ENCODE peak calls at places on chromosomes 5 and 9, in four cellular contexts. V, D, K and E are unnamed samples.

GRCh38 chr9:27165670-27166069 is 56.6 kb downstream of the TEK start:
- DNase-seq in D (no peak), K (no peak), V (peak), E (peak)

GRCh38 chr5:94928891-94929290 is 310.4 kb downstream of the SLF1 start:
- DNase-seq in V (no peak), D (no peak), K (no peak), E (no peak)

GRCh38 chr5:139275536-139276297 is 17.8 kb upstream of the MATR3 start:
- DNase-seq in V (peak), D (no peak), K (no peak), E (no peak)

GRCh38 chr5:37825334-37825915 is 14.4 kb downstream of the GDNF start:
- DNase-seq in K (no peak), V (no peak), D (no peak), E (no peak)

GRCh38 chr5:178496219-178496618 is 94.0 kb downstream of the COL23A1 start:
- DNase-seq in K (no peak), V (no peak), D (no peak), E (no peak)

GRCh38 chr5:163658702-163659567 is 153.5 kb downstream of the MAT2B start:
- DNase-seq in V (no peak), D (peak), K (no peak), E (no peak)

GRCh38 chr5:74589204-74590056 is 51.1 kb downstream of the ENC1 start:
- DNase-seq in D (no peak), K (no peak), V (no peak), E (no peak)

GRCh38 chr5:74372502-74373445 is 267.8 kb downstream of the ENC1 start:
- DNase-seq in V (no peak), K (no peak), D (no peak), E (no peak)

GRCh38 chr9:109868222-109868621 is 88.2 kb downstream of the PALM2AKAP2 start:
- DNase-seq in V (no peak), K (no peak), D (no peak), E (no peak)

GRCh38 chr9:98943682-98944129 is at the start of gene COL15A1:
- DNase-seq in V (peak), D (peak), K (no peak), E (peak)

GRCh38 chr5:137304227-137304874 is 194.8 kb downstream of the SPOCK1 start:
- DNase-seq in D (no peak), K (no peak), V (no peak), E (no peak)

GRCh38 chr5:139637438-139638089 is 10.6 kb upstream of the CXXC5 start:
- DNase-seq in K (no peak), V (peak), D (peak), E (peak)

GRCh38 chr9:11158676-11159075 is 545.9 kb upstream of the PTPRD start:
- DNase-seq in K (no peak), V (no peak), D (no peak), E (no peak)

GRCh38 chr9:105333076-105333475 is 88.6 kb downstream of the SLC44A1 start:
- DNase-seq in D (no peak), V (no peak), K (no peak), E (no peak)

GRCh38 chr5:128084228-128085167 is 932 bp downstream of the SLC12A2 start:
- DNase-seq in V (peak), D (peak), K (no peak), E (peak)

GRCh38 chr9:99560561-99560960 is 261.1 kb upstream of the NR4A3 start:
- DNase-seq in D (no peak), K (no peak), V (no peak), E (no peak)

GRCh38 chr5:155402927-155403645 is 389.5 kb downstream of the KIF4B start:
- DNase-seq in V (no peak), K (no peak), D (no peak), E (no peak)

GRCh38 chr5:129398279-129398678 is 61.8 kb upstream of the ADAMTS19 start:
- DNase-seq in D (no peak), V (no peak), K (no peak), E (no peak)

GRCh38 chr5:91178461-91178860 is 204.7 kb downstream of the ARRDC3 start:
- DNase-seq in D (no peak), K (no peak), V (no peak), E (no peak)

GRCh38 chr9:78685471-78685870 is 388.5 kb downstream of the PSAT1 start:
- DNase-seq in D (no peak), V (no peak), K (no peak), E (no peak)

GRCh38 chr9:100219347-100219746 is 120.3 kb downstream of the INVS start:
- DNase-seq in K (peak), D (no peak), V (no peak), E (no peak)

GRCh38 chr5:115243412-115243811 is 19.3 kb downstream of the PGGT1B start:
- DNase-seq in K (no peak), V (no peak), D (no peak), E (no peak)

GRCh38 chr5:21862986-21863385 is 990.2 kb downstream of the CDH12 start:
- DNase-seq in D (no peak), V (no peak), K (no peak), E (no peak)

GRCh38 chr5:140926211-140926902 is at the start of gene PCDHAC1:
- DNase-seq in K (no peak), D (peak), V (peak), E (peak)

GRCh38 chr9:35237303-35237702 is 75.5 kb downstream of the UNC13B start:
- DNase-seq in D (no peak), V (peak), K (no peak), E (no peak)

GRCh38 chr5:11047051-11047450 is 286.0 kb upstream of the DAP start:
- DNase-seq in V (no peak), K (no peak), D (no peak), E (no peak)

GRCh38 chr9:84573098-84573497 is 96.4 kb upstream of the NTRK2 start:
- DNase-seq in D (no peak), V (no peak), K (no peak), E (peak)

GRCh38 chr5:107389769-107390168 is 281.0 kb downstream of the EFNA5 start:
- DNase-seq in D (no peak), K (no peak), V (no peak), E (no peak)

GRCh38 chr5:91176288-91177016 is 206.7 kb downstream of the ARRDC3 start:
- DNase-seq in V (no peak), D (no peak), K (no peak), E (no peak)

GRCh38 chr5:13276143-13276542 is 668.3 kb downstream of the DNAH5 start:
- DNase-seq in K (no peak), D (no peak), V (no peak), E (no peak)

GRCh38 chr5:154945695-154946301 is 4.9 kb downstream of the MRPL22 start:
- DNase-seq in D (peak), V (no peak), K (no peak), E (no peak)

GRCh38 chr5:43017438-43017820 is 22.7 kb downstream of the ANXA2R start:
- DNase-seq in D (no peak), V (no peak), K (no peak), E (no peak)

GRCh38 chr5:43019615-43020293 is 20.4 kb downstream of the ANXA2R start:
- DNase-seq in D (peak), V (no peak), K (no peak), E (peak)

GRCh38 chr5:43014522-43014921 is 25.6 kb downstream of the ANXA2R start:
- DNase-seq in K (no peak), V (no peak), D (no peak), E (no peak)

GRCh38 chr5:43019293-43019614 is 20.9 kb downstream of the ANXA2R start:
- DNase-seq in D (no peak), V (no peak), K (no peak), E (no peak)

DNA sequence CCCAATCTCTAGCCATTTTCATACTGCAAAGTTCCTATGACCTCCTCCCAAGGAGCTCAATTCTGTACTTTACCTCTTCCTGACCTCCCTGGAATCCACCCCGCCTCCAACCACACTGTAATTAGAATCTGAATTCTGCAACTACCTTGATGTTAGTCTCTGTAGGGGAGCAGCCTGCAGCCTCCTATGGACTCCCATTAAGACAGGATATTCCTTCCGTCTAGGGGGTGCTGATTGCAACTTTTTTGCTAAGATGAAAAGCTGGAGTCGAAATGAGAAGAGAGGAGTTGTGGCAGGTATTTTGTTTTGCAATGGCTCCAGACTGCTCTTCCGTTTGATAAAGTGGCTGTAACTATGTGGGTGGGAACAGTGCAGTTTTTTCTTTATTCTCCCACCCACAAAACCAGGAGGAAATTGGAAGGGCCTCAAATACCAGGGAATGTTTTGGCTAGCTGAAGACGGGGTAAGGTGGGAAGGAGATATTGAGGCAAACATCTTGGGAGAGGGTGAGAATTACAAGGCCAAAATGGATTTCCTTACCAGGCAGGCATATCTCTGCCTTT is 23.8 kb downstream of the ANXA2R start:
- DNase-seq in V (no peak), K (no peak), D (no peak), E (no peak)
- TF ChIP-seq USF1 in V (no peak), K (no peak), D (no peak), E (no peak)

GRCh38 chr9:18822850-18823249 is 210.2 kb downstream of the SAXO1 start:
- DNase-seq in V (no peak), D (no peak), K (no peak), E (no peak)
- TF ChIP-seq USF1 in V (no peak), D (no peak), K (no peak), E (no peak)

GRCh38 chr5:72847989-72848473 is 31.6 kb downstream of the TNPO1 start:
- DNase-seq in V (peak), K (peak), D (peak), E (peak)

GRCh38 chr5:72846483-72846882 is 30.0 kb downstream of the TNPO1 start:
- DNase-seq in K (no peak), V (no peak), D (no peak), E (no peak)

GRCh38 chr5:72844218-72844603 is 27.8 kb downstream of the TNPO1 start:
- DNase-seq in D (no peak), K (no peak), V (no peak), E (no peak)

GRCh38 chr5:72847439-72847838 is 31.0 kb downstream of the TNPO1 start:
- DNase-seq in D (no peak), V (no peak), K (no peak), E (no peak)

DNA sequence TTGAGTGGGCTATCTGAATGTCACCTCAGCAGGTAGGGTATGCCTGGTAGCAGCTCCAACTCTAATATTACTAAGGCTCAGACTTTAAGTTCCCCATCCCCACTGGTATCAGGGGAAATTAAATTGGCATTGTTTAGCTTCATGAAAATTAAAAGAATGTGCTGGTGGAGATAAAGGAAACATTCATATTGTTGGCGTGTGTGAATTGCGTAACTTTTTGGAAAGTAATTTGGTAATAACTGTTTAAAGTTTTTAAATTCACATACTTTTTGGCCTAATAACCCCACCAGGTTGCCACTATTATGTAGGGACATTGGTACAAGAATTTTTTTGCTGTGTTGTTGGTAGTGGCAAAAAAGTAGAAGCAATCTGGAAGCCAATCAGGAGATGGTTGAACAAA is 29.4 kb downstream of the TNPO1 start:
- DNase-seq in K (no peak), D (no peak), V (no peak), E (no peak)
- TF ChIP-seq USF1 in K (no peak), D (no peak), V (no peak), E (no peak)

GRCh38 chr5:116564756-116565593 is 9.6 kb downstream of the SEMA6A start:
- DNase-seq in D (no peak), V (no peak), K (no peak), E (no peak)
- TF ChIP-seq USF1 in D (no peak), V (no peak), K (no peak), E (no peak)

GRCh38 chr9:32247173-32247572 is 137.3 kb upstream of the ACO1 start:
- DNase-seq in D (no peak), V (no peak), K (no peak), E (no peak)
- TF ChIP-seq USF1 in D (no peak), V (no peak), K (no peak), E (no peak)

GRCh38 chr5:40383719-40384651 is 295.7 kb upstream of the PTGER4 start:
- DNase-seq in K (no peak), D (no peak), V (no peak), E (no peak)
- TF ChIP-seq USF1 in K (no peak), D (no peak), V (no peak), E (no peak)

GRCh38 chr9:76818271-76818670 is 54.0 kb downstream of the PCA3 start:
- DNase-seq in V (peak), D (no peak), K (no peak), E (no peak)

GRCh38 chr9:76820431-76820830 is 56.2 kb downstream of the PCA3 start:
- DNase-seq in K (no peak), D (no peak), V (no peak), E (no peak)

DNA sequence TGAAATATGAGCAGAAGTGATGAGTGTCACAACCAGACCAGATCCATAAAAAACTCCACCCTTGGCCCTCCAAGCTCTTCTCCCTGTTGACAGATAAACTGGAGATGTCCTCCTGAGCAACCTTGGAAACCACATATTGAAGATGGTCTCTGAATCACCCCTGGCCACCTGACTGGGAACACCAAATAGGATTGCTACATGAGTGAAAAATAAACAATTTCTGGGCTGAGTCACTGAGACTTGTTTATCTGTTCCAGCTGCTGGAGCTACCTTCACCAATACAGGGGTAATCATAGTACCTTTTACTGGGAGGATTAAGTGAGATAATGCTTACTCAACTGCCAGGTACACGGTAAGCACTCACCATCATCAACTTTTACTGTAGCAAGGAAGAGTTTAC is 53.3 kb downstream of the PCA3 start:
- DNase-seq in V (no peak), D (no peak), K (no peak), E (no peak)
- TF ChIP-seq USF1 in V (no peak), D (no peak), K (no peak), E (no peak)

DNA sequence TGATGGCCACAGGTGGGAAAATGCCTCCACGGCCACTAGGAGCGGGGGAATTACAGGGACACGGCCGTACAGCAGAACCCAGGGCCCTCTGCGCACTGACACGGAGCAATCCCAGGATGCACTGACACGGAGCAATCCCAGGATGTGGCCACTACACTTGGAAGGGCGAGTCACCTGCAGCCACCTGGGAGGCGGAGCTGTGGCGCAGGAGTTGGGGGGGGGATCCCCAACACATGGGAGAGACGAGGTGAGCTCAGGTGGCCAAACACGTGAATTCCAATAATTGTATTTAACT is 6.8 kb downstream of the CLPTM1L start:
- DNase-seq in K (no peak), D (no peak), V (no peak), E (no peak)
- TF ChIP-seq USF1 in K (no peak), D (no peak), V (no peak), E (no peak)

GRCh38 chr9:127664678-127665507 is 41.9 kb upstream of the CFAP157 start:
- DNase-seq in K (no peak), D (peak), V (no peak), E (no peak)
- TF ChIP-seq USF1 in K (no peak), D (no peak), V (no peak), E (no peak)

GRCh38 chr9:126436545-126437269 is 110.1 kb downstream of the MVB12B start:
- DNase-seq in D (peak), K (no peak), V (no peak), E (no peak)
- TF ChIP-seq USF1 in D (no peak), K (no peak), V (no peak), E (no peak)